ENCODE peak calls at places on chromosome 2, in seven cellular contexts. U is kidney epithelial cell; R is endodermal cell; V is AG04450; E is GM13976; L is CD14-positive monocyte; F is CD8-positive, alpha-beta T cell. Y is an unnamed sample.

GRCh38 chr2:221166283-221166682 is 405.8 kb downstream of the EPHA4 start:
- DNase-seq in V (no peak), E (no peak), L (no peak), R (no peak), F (no peak), U (no peak), Y (no peak)

GRCh38 chr2:217090884-217091283 is 231.0 kb upstream of the TNP1 start:
- DNase-seq in F (no peak), U (no peak), L (no peak), R (peak), E (no peak), V (no peak), Y (no peak)

GRCh38 chr2:605674-606608 is 71.3 kb downstream of the TMEM18 start:
- DNase-seq in V (no peak), F (no peak), R (peak), E (no peak), U (no peak), L (no peak), Y (no peak)

GRCh38 chr2:19648583-19648982 is 253.2 kb downstream of the TTC32 start:
- DNase-seq in R (no peak), V (peak), U (no peak), F (no peak), L (no peak), E (no peak), Y (no peak)

GRCh38 chr2:230895536-230896345 is 29.3 kb downstream of the GPR55 start:
- DNase-seq in E (no peak), U (no peak), R (peak), L (no peak), V (no peak), F (no peak), Y (no peak)

GRCh38 chr2:18046558-18046957 is 168.1 kb downstream of the KCNS3 start:
- DNase-seq in V (no peak), E (no peak), R (no peak), F (no peak), U (no peak), L (no peak), Y (no peak)

GRCh38 chr2:109185338-109185737 is 56.3 kb downstream of the SH3RF3 start:
- DNase-seq in F (no peak), U (no peak), L (no peak), R (peak), E (no peak), V (peak), Y (no peak)

GRCh38 chr2:217878865-217879595 is 123.8 kb downstream of the TNS1 start:
- DNase-seq in E (no peak), R (peak), V (no peak), F (no peak), U (no peak), L (no peak), Y (no peak)

GRCh38 chr2:19806591-19806990 is 95.2 kb downstream of the TTC32 start:
- DNase-seq in U (no peak), E (no peak), F (no peak), R (no peak), V (no peak), L (no peak), Y (no peak)

GRCh38 chr2:143907801-143908200 is 612.1 kb downstream of the ZEB2 start:
- DNase-seq in F (no peak), L (no peak), V (no peak), E (no peak), R (no peak), U (no peak), Y (no peak)

GRCh38 chr2:83079007-83079406 is 1380.1 kb downstream of the SUCLG1 start:
- DNase-seq in F (no peak), V (no peak), L (no peak), R (no peak), E (no peak), U (no peak), Y (no peak)

GRCh38 chr2:96205888-96206287 is 2.7 kb downstream of the STARD7 start:
- DNase-seq in F (no peak), L (no peak), V (no peak), R (no peak), E (no peak), U (no peak), Y (no peak)

GRCh38 chr2:143939976-143940375 is 579.9 kb downstream of the ZEB2 start:
- DNase-seq in U (no peak), E (no peak), L (no peak), R (no peak), V (no peak), F (no peak), Y (no peak)

GRCh38 chr2:88452151-88452851 is at the start of gene FOXI3:
- DNase-seq in L (no peak), U (no peak), R (peak), V (no peak), F (no peak), E (peak), Y (peak)

GRCh38 chr2:60053791-60054190 is 499.7 kb downstream of the BCL11A start:
- DNase-seq in U (no peak), E (no peak), F (no peak), L (no peak), R (no peak), V (no peak), Y (no peak)

GRCh38 chr2:238492905-238493304 is 66.2 kb downstream of the ASB1 start:
- DNase-seq in R (no peak), L (no peak), V (no peak), F (no peak), E (no peak), U (no peak), Y (no peak)

GRCh38 chr2:69777778-69778089 is 35.8 kb downstream of the ANXA4 start:
- DNase-seq in F (no peak), R (no peak), V (no peak), E (no peak), U (no peak), L (no peak), Y (no peak)

GRCh38 chr2:233328922-233329321 is 21.3 kb downstream of the SAG start:
- DNase-seq in E (no peak), V (no peak), R (no peak), U (no peak), F (no peak), L (no peak), Y (no peak)

GRCh38 chr2:85827879-85828569 is 60.8 kb downstream of the ST3GAL5 start:
- DNase-seq in E (no peak), U (no peak), L (no peak), F (no peak), R (peak), V (no peak), Y (no peak)

GRCh38 chr2:230054079-230054478 is 14.6 kb downstream of the SLC16A14 start:
- DNase-seq in R (no peak), L (no peak), V (no peak), U (peak), F (no peak), E (peak), Y (no peak)

GRCh38 chr2:10235099-10235908 is 67.4 kb upstream of the HPCAL1 start:
- DNase-seq in U (no peak), L (peak), R (peak), E (no peak), V (no peak), F (no peak), Y (no peak)

GRCh38 chr2:109238580-109238979 is 109.6 kb downstream of the SH3RF3 start:
- DNase-seq in E (peak), R (no peak), V (peak), F (peak), L (peak), U (no peak), Y (no peak)

GRCh38 chr2:68807821-68808266 is 63.4 kb downstream of the BMP10 start:
- DNase-seq in V (no peak), R (no peak), E (no peak), L (peak), U (no peak), F (no peak), Y (no peak)

GRCh38 chr2:232133078-232133477 is 171.6 kb downstream of the DIS3L2 start:
- DNase-seq in R (peak), U (no peak), F (no peak), L (no peak), E (no peak), V (no peak), Y (no peak)

GRCh38 chr2:190920085-190920484 is 39.5 kb downstream of the GLS start:
- DNase-seq in U (no peak), F (no peak), R (no peak), E (no peak), V (no peak), L (no peak), Y (no peak)

GRCh38 chr2:181197140-181197760 is 216.8 kb downstream of the UBE2E3 start:
- DNase-seq in R (no peak), U (no peak), E (no peak), F (no peak), L (no peak), V (peak), Y (no peak)

GRCh38 chr2:8517850-8518480 is 163.9 kb upstream of the ID2 start:
- DNase-seq in F (no peak), R (no peak), E (no peak), V (no peak), L (no peak), U (no peak), Y (no peak)

GRCh38 chr2:102488063-102488462 is 15.0 kb downstream of the SLC9A4 start:
- DNase-seq in F (no peak), R (no peak), E (no peak), V (peak), L (no peak), U (peak), Y (no peak)

GRCh38 chr2:12807907-12808810 is 91.4 kb downstream of the TRIB2 start:
- DNase-seq in L (no peak), U (no peak), V (no peak), R (no peak), F (no peak), E (no peak), Y (no peak)

GRCh38 chr2:165877565-165878550 is 75.7 kb downstream of the TTC21B start:
- DNase-seq in F (no peak), E (peak), U (no peak), R (no peak), L (peak), V (no peak), Y (no peak)

GRCh38 chr2:191687867-191688266 is 9.9 kb downstream of the NABP1 start:
- DNase-seq in U (no peak), R (no peak), E (no peak), L (no peak), F (no peak), V (no peak), Y (no peak)

GRCh38 chr2:98442488-98442887 is 2.2 kb upstream of the INPP4A start:
- DNase-seq in L (no peak), V (no peak), E (no peak), U (no peak), R (peak), F (no peak), Y (no peak)

GRCh38 chr2:98445708-98446577 is 1.3 kb downstream of the INPP4A start:
- DNase-seq in F (peak), V (no peak), L (no peak), E (no peak), R (peak), U (no peak), Y (no peak)

GRCh38 chr2:98445167-98445522 is 487 bp downstream of the INPP4A start:
- DNase-seq in F (peak), V (no peak), L (no peak), E (peak), R (no peak), U (no peak), Y (no peak)

GRCh38 chr2:98446850-98447249 is 2.2 kb downstream of the INPP4A start:
- DNase-seq in R (no peak), V (no peak), U (no peak), F (no peak), E (no peak), L (no peak), Y (no peak)

DNA sequence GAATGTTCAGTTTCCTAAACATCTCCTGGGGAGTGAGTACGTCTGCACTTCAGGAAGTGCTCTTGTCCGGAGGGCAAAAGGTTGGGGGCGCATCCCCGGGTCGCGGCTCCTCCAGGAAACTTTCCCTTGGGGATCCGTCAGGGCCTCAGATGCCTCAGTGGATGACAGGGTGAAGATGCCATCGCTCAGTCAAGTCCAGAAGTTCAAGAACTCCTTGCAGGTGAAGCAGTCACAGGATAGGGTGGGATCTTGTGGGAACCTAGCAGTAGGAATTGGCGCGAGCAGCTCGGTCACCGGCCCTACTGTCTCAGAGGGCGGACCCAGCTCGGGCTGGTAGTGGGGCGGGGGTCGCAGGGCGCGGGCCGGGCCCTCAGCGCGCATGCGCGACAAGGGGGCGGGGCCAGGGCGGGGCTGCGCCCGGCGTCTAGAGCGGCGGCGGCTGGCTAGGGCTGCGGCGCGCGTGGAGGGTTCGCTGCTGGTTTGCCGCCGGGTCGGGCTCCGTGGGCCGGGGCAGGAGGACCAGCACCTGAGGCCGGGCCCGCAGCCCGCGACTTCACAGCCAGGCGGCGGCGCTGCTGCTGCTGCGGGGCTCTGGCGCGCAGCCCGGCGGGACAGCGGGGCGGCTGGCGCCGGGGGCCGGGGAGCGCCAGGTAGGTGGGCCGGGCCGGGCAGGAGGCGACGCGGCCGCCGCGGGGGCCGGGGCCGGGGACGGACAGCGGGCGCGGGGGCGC is at the start of gene INPP4A:
- DNase-seq in E (peak), R (peak), L (no peak), U (no peak), F (peak), V (no peak), Y (peak)
- TF ChIP-seq CTCF in E (peak), R (peak), L (no peak), U (no peak), F (no peak), V (no peak), Y (peak)

GRCh38 chr2:218979846-218980738 is 4.9 kb downstream of the FEV start:
- DNase-seq in F (peak), R (peak), V (no peak), U (no peak), L (peak), E (peak), Y (peak)
- TF ChIP-seq CTCF in F (peak), R (peak), V (peak), U (peak), L (peak), E (peak), Y (peak)

GRCh38 chr2:179990676-179991317 is 16.3 kb downstream of the CWC22 start:
- DNase-seq in U (no peak), E (no peak), V (no peak), F (no peak), R (no peak), L (no peak), Y (no peak)

GRCh38 chr2:179995735-179996134 is 11.4 kb downstream of the CWC22 start:
- DNase-seq in U (no peak), F (no peak), R (no peak), E (peak), V (no peak), L (no peak), Y (no peak)

GRCh38 chr2:179987916-179988315 is 19.2 kb downstream of the CWC22 start:
- DNase-seq in V (no peak), E (no peak), U (no peak), L (no peak), F (no peak), R (peak), Y (no peak)

DNA sequence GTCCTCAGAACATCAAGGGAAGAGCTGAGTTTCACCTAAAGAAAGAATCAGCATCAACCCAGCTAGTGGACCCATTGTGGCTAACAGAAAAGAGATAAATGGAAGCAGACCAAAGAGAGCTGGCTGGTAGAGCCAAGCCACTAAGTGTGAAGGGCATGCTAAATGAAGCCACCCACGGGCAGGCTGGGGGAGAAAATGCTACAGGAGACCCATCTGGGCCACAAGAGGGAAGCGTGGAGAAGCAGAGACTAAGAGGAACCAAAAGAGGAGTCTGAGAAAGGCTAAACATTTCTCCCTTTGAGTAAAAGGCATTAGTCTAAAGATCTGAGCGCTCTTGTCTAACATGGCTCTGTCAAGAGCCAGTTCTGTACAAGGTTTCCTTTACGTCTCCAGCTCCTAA is 15.8 kb downstream of the CWC22 start:
- DNase-seq in U (no peak), F (no peak), L (no peak), V (no peak), R (peak), E (peak), Y (no peak)
- TF ChIP-seq CTCF in U (no peak), F (no peak), L (no peak), V (peak), R (peak), E (no peak), Y (no peak)

GRCh38 chr2:127735537-127736399 is 34.5 kb downstream of the SFT2D3 start:
- DNase-seq in R (no peak), F (no peak), V (no peak), L (no peak), U (peak), E (no peak), Y (no peak)
- TF ChIP-seq CTCF in R (no peak), F (no peak), V (no peak), L (no peak), U (no peak), E (no peak), Y (no peak)

GRCh38 chr2:223722226-223722625 is 115.2 kb downstream of the AP1S3 start:
- DNase-seq in L (no peak), V (no peak), R (no peak), U (no peak), F (no peak), E (no peak), Y (no peak)

GRCh38 chr2:223721746-223722145 is 115.6 kb downstream of the AP1S3 start:
- DNase-seq in E (no peak), U (no peak), V (no peak), L (no peak), R (no peak), F (no peak), Y (no peak)

GRCh38 chr2:223724831-223725230 is 112.6 kb downstream of the AP1S3 start:
- DNase-seq in E (no peak), U (no peak), F (no peak), R (no peak), L (no peak), V (no peak), Y (no peak)

GRCh38 chr2:223723954-223724411 is 113.4 kb downstream of the AP1S3 start:
- DNase-seq in L (no peak), F (no peak), U (no peak), E (no peak), R (peak), V (no peak), Y (no peak)

GRCh38 chr2:223720367-223720766 is 117.0 kb downstream of the AP1S3 start:
- DNase-seq in L (no peak), E (no peak), R (no peak), F (no peak), U (no peak), V (no peak), Y (no peak)
- TF ChIP-seq CTCF in L (no peak), E (no peak), R (no peak), F (no peak), U (no peak), V (no peak), Y (no peak)

DNA sequence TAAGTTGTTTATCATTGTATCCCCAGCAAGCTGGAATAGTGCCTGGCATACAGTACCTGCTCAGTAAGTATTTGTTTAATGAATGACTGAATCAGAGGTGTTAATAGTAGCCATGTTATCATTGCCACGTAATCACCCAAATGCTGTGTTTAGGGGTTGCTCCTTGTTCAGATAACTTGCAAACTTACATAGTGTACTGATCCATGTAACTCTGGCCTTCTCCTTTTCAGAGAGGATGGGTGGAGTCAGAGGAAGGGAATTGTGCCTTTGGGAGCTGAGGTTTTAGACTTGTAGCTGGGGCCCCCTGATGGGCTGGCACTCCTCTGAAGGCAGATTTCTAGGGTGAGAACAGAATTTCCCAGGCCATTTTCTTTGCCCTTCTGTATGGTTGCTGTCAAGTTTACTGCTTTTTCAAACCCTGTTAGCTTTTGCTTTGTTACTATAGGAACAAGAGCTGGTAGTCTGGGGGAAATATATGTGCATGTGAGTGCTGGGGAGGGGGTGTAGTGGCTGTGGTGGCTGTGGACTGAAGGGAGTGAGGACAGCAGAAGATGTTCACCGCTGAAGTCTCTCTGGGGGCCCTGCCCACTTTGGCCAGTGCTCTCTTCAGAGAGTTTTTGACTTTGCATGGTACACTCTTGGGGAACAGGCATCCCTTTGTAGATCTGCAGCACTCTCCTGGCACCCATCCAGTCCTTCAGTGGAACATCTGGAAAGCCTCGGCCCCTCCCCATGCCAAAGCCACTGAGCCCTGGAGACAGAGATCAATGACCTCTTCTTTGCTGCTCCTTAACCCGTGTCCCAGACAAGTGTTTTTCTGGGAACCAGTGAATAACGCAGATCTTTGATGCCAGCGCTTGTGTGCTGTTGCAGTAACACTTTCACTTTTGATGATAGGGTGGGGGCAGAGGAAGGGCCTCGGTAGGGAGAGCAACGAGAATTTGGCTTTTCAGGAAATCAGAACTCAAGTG is 208.9 kb downstream of the PRKCE start:
- DNase-seq in R (peak), E (no peak), U (no peak), L (no peak), V (no peak), F (no peak), Y (no peak)
- TF ChIP-seq CTCF in R (no peak), E (no peak), U (no peak), L (no peak), V (no peak), F (no peak), Y (no peak)

GRCh38 chr2:183709829-183710228 is 585.6 kb downstream of the NUP35 start:
- DNase-seq in V (no peak), U (no peak), L (no peak), R (peak), E (no peak), F (no peak), Y (no peak)
- TF ChIP-seq CTCF in V (no peak), U (no peak), L (no peak), R (peak), E (no peak), F (no peak), Y (no peak)

Y was measured in progenitor cell of endocrine pancreas.